ENCODE peak calls at places on chromosome 14, in nine cellular contexts. V, K, Q, H, Z, P, U, N and S are unnamed samples.

GRCh38 chr14:66405158-66405557 is 81.0 kb upstream of the CCDC196 start:
- DNase-seq in Z (no peak), H (peak), Q (peak), U (no peak), N (no peak), K (no peak), V (no peak), P (no peak), S (peak)

GRCh38 chr14:104245075-104245474 is 106.7 kb downstream of the KIF26A start:
- DNase-seq in V (no peak), Q (no peak), K (no peak), H (no peak), P (no peak), U (no peak), Z (no peak), N (no peak), S (no peak)

GRCh38 chr14:59481407-59482119 is 2.6 kb downstream of the L3HYPDH start:
- DNase-seq in H (peak), Z (no peak), P (no peak), U (no peak), K (peak), Q (peak), N (no peak), V (no peak), S (peak)

GRCh38 chr14:39107624-39108023 is 4.6 kb upstream of the SEC23A start:
- DNase-seq in Z (no peak), K (peak), N (no peak), H (peak), U (no peak), P (no peak), Q (peak), V (no peak), S (peak)

GRCh38 chr14:73696466-73697390 is 17.5 kb downstream of the PNMA1 start:
- DNase-seq in P (no peak), N (no peak), Q (no peak), H (peak), K (peak), Z (no peak), U (no peak), V (no peak), S (peak)

GRCh38 chr14:73633517-73634332 is 11.1 kb upstream of the DNAL1 start:
- DNase-seq in K (peak), Z (peak), Q (peak), P (peak), U (peak), H (peak), N (peak), V (peak), S (peak)

GRCh38 chr14:67111031-67111430 is 78.2 kb upstream of the GARIN2 start:
- DNase-seq in H (no peak), P (no peak), U (no peak), Q (no peak), Z (no peak), V (no peak), N (no peak), K (no peak), S (no peak)

GRCh38 chr14:56211124-56211523 is 92.9 kb downstream of the PELI2 start:
- DNase-seq in N (no peak), V (no peak), Q (no peak), U (no peak), H (no peak), Z (no peak), P (no peak), K (no peak), S (no peak)

GRCh38 chr14:30462358-30462757 is 96.6 kb upstream of the G2E3 start:
- DNase-seq in K (no peak), N (no peak), H (no peak), Q (no peak), U (no peak), V (no peak), P (no peak), Z (no peak), S (no peak)

GRCh38 chr14:68146812-68147211 is 327.2 kb downstream of the RAD51B start:
- DNase-seq in N (no peak), H (peak), Z (no peak), U (no peak), Q (peak), P (peak), V (no peak), K (peak), S (peak)

GRCh38 chr14:33914676-33915516 is 36.0 kb downstream of the EGLN3 start:
- DNase-seq in Q (peak), Z (no peak), V (no peak), N (no peak), U (peak), P (no peak), H (peak), K (no peak), S (peak)

GRCh38 chr14:76615331-76615730 is 145.9 kb upstream of the VASH1 start:
- DNase-seq in U (no peak), N (no peak), H (no peak), Q (no peak), K (no peak), P (no peak), V (no peak), Z (no peak), S (no peak)

GRCh38 chr14:77808250-77808649 is 8.3 kb downstream of the ADCK1 start:
- DNase-seq in N (no peak), V (no peak), U (no peak), K (no peak), Z (no peak), Q (no peak), P (no peak), H (no peak), S (no peak)

GRCh38 chr14:31425905-31426304 is 5.6 kb upstream of the HEATR5A start:
- DNase-seq in Z (no peak), N (no peak), P (no peak), U (no peak), Q (no peak), K (no peak), V (no peak), H (no peak), S (no peak)

GRCh38 chr14:88426271-88426670 is 40.8 kb downstream of the SPATA7 start:
- DNase-seq in Q (peak), V (no peak), P (no peak), U (no peak), Z (no peak), H (peak), K (no peak), N (no peak), S (peak)

GRCh38 chr14:92607702-92608429 is 94.3 kb downstream of the RIN3 start:
- DNase-seq in N (no peak), Z (no peak), V (no peak), Q (peak), K (peak), P (no peak), H (peak), U (peak), S (peak)

GRCh38 chr14:56156096-56156495 is 37.9 kb downstream of the PELI2 start:
- DNase-seq in P (no peak), K (no peak), Q (no peak), V (no peak), Z (no peak), U (no peak), N (no peak), H (peak), S (peak)

GRCh38 chr14:76844223-76844622 is 18.0 kb downstream of the LRRC74A start:
- DNase-seq in Q (peak), H (peak), V (peak), K (no peak), U (peak), P (peak), N (peak), Z (peak), S (peak)

GRCh38 chr14:32201816-32202467 is at the start of gene RNU6-7:
- DNase-seq in K (no peak), Z (peak), N (peak), V (no peak), P (no peak), U (peak), Q (no peak), H (peak), S (peak)

GRCh38 chr14:99430491-99430890 is 50.2 kb downstream of the SETD3 start:
- DNase-seq in P (no peak), K (no peak), V (no peak), N (peak), U (peak), Z (no peak), H (no peak), Q (peak), S (no peak)

GRCh38 chr14:59281613-59282012 is 93.1 kb downstream of the DAAM1 start:
- DNase-seq in Z (no peak), H (peak), K (peak), N (no peak), P (no peak), Q (peak), V (no peak), U (no peak), S (peak)

GRCh38 chr14:63787995-63788946 is 60.4 kb upstream of the SGPP1 start:
- DNase-seq in U (no peak), H (no peak), Z (no peak), N (peak), Q (no peak), P (no peak), K (no peak), V (no peak), S (no peak)
- H3K4me3 ChIP-seq in U (no peak), H (no peak), Z (no peak), N (no peak), Q (no peak), P (no peak), K (no peak), V (no peak), S (no peak)

GRCh38 chr14:23114669-23115491 is 4.2 kb downstream of the CEBPE start:
- DNase-seq in U (peak), K (peak), V (peak), Z (no peak), N (no peak), P (peak), Q (peak), H (peak), S (peak)
- TF ChIP-seq CTCF in U (peak), K (no peak), V (no peak), Z (no peak), N (no peak), P (no peak), Q (no peak), H (peak), S (no peak)

DNA sequence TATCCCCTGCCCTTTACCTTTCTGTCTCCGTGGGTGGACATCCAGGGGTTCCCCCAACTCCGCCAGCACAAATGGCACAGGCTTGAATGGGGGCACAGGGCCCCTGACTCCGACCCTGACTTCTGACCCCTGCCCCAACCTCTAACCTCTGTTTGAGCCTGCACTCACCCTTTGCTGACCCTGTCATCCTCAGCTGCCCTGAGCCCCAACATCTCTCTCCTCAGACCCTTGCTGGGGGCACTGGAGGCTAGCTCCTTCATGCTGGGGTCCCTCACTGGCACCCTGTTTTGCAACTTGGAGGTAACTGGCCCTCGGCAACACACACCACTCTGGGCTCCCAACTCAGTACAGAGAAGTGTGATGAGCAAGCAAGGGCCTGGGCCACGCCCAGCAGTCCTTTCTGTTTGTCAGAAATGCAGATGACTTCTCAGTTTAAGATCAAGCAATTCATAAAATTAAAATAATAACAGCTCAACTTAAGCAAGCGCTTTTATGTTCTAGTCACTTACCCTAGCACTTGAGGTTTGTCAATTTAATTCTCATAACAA is 2.1 kb downstream of the IFI27 start:
- DNase-seq in H (no peak), Z (no peak), K (no peak), Q (no peak), U (peak), N (no peak), V (no peak), P (no peak), S (no peak)
- H3K4me3 ChIP-seq in H (no peak), Z (no peak), K (no peak), Q (no peak), U (no peak), N (no peak), V (peak), P (peak), S (no peak)

GRCh38 chr14:21825147-21825743 is 151.6 kb upstream of the OR4E1 start:
- DNase-seq in N (no peak), V (no peak), H (peak), Z (no peak), K (no peak), Q (peak), P (no peak), U (peak), S (no peak)
- TF ChIP-seq CTCF in N (peak), V (no peak), H (peak), Z (no peak), K (no peak), Q (peak), P (no peak), U (peak), S (no peak)

GRCh38 chr14:52793061-52793460 is 1.7 kb upstream of the GNPNAT1 start:
- DNase-seq in N (no peak), K (no peak), Q (no peak), Z (no peak), U (no peak), V (no peak), P (no peak), H (no peak), S (no peak)

GRCh38 chr14:52790756-52791203 is 627 bp downstream of the GNPNAT1 start:
- DNase-seq in U (no peak), Z (no peak), H (no peak), V (no peak), K (no peak), P (no peak), N (no peak), Q (no peak), S (no peak)

GRCh38 chr14:52790011-52790755 is 1.2 kb downstream of the GNPNAT1 start:
- DNase-seq in K (no peak), U (no peak), Q (no peak), V (no peak), H (no peak), N (no peak), Z (no peak), P (no peak), S (peak)

GRCh38 chr14:52791204-52792096 is at the start of gene GNPNAT1:
- DNase-seq in Z (peak), H (peak), Q (peak), N (peak), P (peak), K (peak), V (peak), U (peak), S (peak)

DNA sequence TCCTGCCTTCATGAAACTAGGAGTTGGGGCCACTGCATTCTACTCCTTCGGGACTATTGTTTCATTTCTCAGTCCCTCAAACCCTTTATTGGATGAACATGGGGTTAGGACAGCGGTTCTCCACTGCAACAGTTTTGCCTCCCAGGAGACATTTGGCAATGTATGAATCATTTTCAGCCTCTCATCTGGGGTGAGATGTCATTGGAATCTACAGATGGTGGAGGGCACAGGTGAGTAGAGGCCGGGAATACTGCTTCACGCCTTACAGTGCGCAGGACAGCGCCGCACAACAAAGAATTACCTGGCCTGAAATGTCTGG is 649 bp upstream of the GNPNAT1 start:
- DNase-seq in K (no peak), P (no peak), Q (no peak), H (no peak), V (no peak), Z (no peak), U (no peak), N (no peak), S (no peak)
- H3K4me3 ChIP-seq in K (peak), P (no peak), Q (peak), H (peak), V (peak), Z (peak), U (peak), N (peak), S (peak)

GRCh38 chr14:64747327-64747726 is 43.1 kb downstream of the PLEKHG3 start:
- DNase-seq in P (no peak), Q (no peak), K (no peak), N (peak), Z (no peak), U (no peak), H (no peak), V (no peak), S (no peak)

GRCh38 chr14:64743061-64743460 is 38.8 kb downstream of the PLEKHG3 start:
- DNase-seq in U (no peak), Q (no peak), V (no peak), Z (no peak), H (no peak), K (no peak), P (no peak), N (no peak), S (no peak)

GRCh38 chr14:64746298-64747250 is 42.4 kb downstream of the PLEKHG3 start:
- DNase-seq in P (no peak), Z (no peak), V (no peak), Q (peak), U (no peak), K (no peak), H (no peak), N (peak), S (peak)

GRCh38 chr14:64748521-64748920 is 44.3 kb downstream of the PLEKHG3 start:
- DNase-seq in V (no peak), P (no peak), K (no peak), H (no peak), Q (no peak), U (no peak), N (peak), Z (no peak), S (no peak)

GRCh38 chr14:64745511-64746041 is 41.4 kb downstream of the PLEKHG3 start:
- DNase-seq in Z (no peak), P (no peak), V (no peak), H (no peak), K (no peak), U (peak), Q (peak), N (no peak), S (peak)
- TF ChIP-seq CTCF in Z (no peak), P (no peak), V (peak), H (no peak), K (no peak), U (peak), Q (peak), N (no peak), S (peak)

GRCh38 chr14:89616425-89617141 is 199.6 kb upstream of the FOXN3 start:
- DNase-seq in N (no peak), U (peak), P (no peak), Z (no peak), V (no peak), Q (peak), H (peak), K (no peak), S (peak)
- H3K4me3 ChIP-seq in N (peak), U (peak), P (no peak), Z (peak), V (peak), Q (no peak), H (no peak), K (no peak), S (no peak)

GRCh38 chr14:94051115-94051514 is 25.0 kb downstream of the OTUB2 start:
- DNase-seq in V (peak), Z (peak), Q (peak), H (peak), U (peak), P (peak), N (no peak), K (peak), S (peak)
- TF ChIP-seq CTCF in V (peak), Z (peak), Q (peak), H (peak), U (peak), P (no peak), N (no peak), K (peak), S (peak)

GRCh38 chr14:100713720-100714119 is 13.0 kb upstream of the DLK1 start:
- DNase-seq in V (no peak), H (no peak), Q (no peak), N (no peak), Z (no peak), U (no peak), P (no peak), K (no peak), S (no peak)
- H3K4me3 ChIP-seq in V (no peak), H (no peak), Q (no peak), N (no peak), Z (no peak), U (no peak), P (no peak), K (no peak), S (no peak)

GRCh38 chr14:53571990-53572389 is 384.6 kb downstream of the BMP4 start:
- DNase-seq in H (no peak), U (no peak), P (no peak), K (no peak), Q (no peak), N (no peak), V (no peak), Z (no peak), S (no peak)
- TF ChIP-seq CTCF in H (no peak), U (no peak), P (no peak), K (no peak), Q (no peak), N (no peak), V (no peak), Z (no peak), S (no peak)